ENCODE peak calls at places on chromosomes 3 and 15, in seven cellular contexts. K, C, I, V, B, Z and U are unnamed samples.

GRCh38 chr15:27757050-27757449 is 342.1 kb downstream of the OCA2 start:
- DNase-seq in K (no peak), C (no peak), I (no peak), V (no peak), B (no peak), Z (no peak), U (no peak)

GRCh38 chr15:60017538-60018199 is 13.6 kb downstream of the FOXB1 start:
- DNase-seq in K (no peak), C (peak; percentile 6), I (no peak), V (no peak), B (no peak), Z (no peak), U (no peak)

GRCh38 chr3:55185380-55185779 is 257.5 kb upstream of the LRTM1 start:
- DNase-seq in K (no peak), C (no peak), I (no peak), V (no peak), B (no peak), Z (no peak), U (no peak)

GRCh38 chr15:56215769-56216168 is 27.9 kb downstream of the RFX7 start:
- DNase-seq in K (no peak), C (peak; percentile 83), I (no peak), V (no peak), B (no peak), Z (no peak), U (no peak)

GRCh38 chr3:99651561-99651960 is 13.2 kb downstream of the COL8A1 start:
- DNase-seq in K (peak; percentile 23), C (peak; percentile 58), I (no peak), V (no peak), B (no peak), Z (peak; percentile 83), U (no peak)

GRCh38 chr3:81864273-81864672 is 102.8 kb upstream of the GBE1 start:
- DNase-seq in K (no peak), C (no peak), I (no peak), V (no peak), B (peak; percentile 83), Z (no peak), U (no peak)

GRCh38 chr3:32334675-32335074 is 57.0 kb upstream of the CMTM7 start:
- DNase-seq in K (no peak), C (no peak), I (no peak), V (peak; percentile 19), B (no peak), Z (no peak), U (peak; percentile 44)

GRCh38 chr3:55471522-55472280 is 15.4 kb downstream of the WNT5A start:
- DNase-seq in K (no peak), C (no peak), I (no peak), V (no peak), B (no peak), Z (no peak), U (no peak)

GRCh38 chr3:5891721-5892120 is 704.2 kb downstream of the EDEM1 start:
- DNase-seq in K (no peak), C (no peak), I (no peak), V (no peak), B (no peak), Z (no peak), U (no peak)

GRCh38 chr15:89936051-89936792 is 23.5 kb upstream of the ARPIN start:
- DNase-seq in K (no peak), C (no peak), I (no peak), V (no peak), B (no peak), Z (no peak), U (peak; percentile 36)

GRCh38 chr15:77915261-77915960 is 162.1 kb downstream of the TBC1D2B start:
- DNase-seq in K (no peak), C (no peak), I (no peak), V (no peak), B (no peak), Z (no peak), U (no peak)